ENCODE peak calls at places on chromosomes 2 and 18, in nine cellular contexts. S, K, I, U, R, M, E, O and N are unnamed samples.

GRCh38 chr2:199335502-199335901 is 122.2 kb downstream of the SATB2 start:
- DNase-seq in S (no peak), K (no peak), I (no peak), U (no peak), R (no peak), M (no peak), E (no peak), O (no peak), N (no peak)

GRCh38 chr18:33369711-33370449 is 70.6 kb downstream of the CCDC178 start:
- DNase-seq in S (no peak), K (no peak), I (peak), U (no peak), R (no peak), M (no peak), E (no peak), O (no peak), N (no peak)

GRCh38 chr2:23386422-23387220 is 1.6 kb downstream of the KLHL29 start:
- DNase-seq in S (no peak), K (no peak), I (peak), U (no peak), R (peak), M (peak), E (peak), O (no peak), N (no peak)

GRCh38 chr2:204150695-204151240 is 214.2 kb downstream of the ICOS start:
- DNase-seq in S (no peak), K (no peak), I (no peak), U (no peak), R (no peak), M (no peak), E (no peak), O (no peak), N (no peak)

GRCh38 chr2:86441789-86442641 is 844 bp downstream of the KDM3A start:
- DNase-seq in S (peak), K (peak), I (peak), U (no peak), R (peak), M (peak), E (peak), O (no peak), N (peak)

GRCh38 chr2:159054032-159054334 is 85.5 kb downstream of the TANC1 start:
- DNase-seq in S (no peak), K (no peak), I (no peak), U (no peak), R (no peak), M (no peak), E (no peak), O (no peak), N (no peak)

GRCh38 chr2:17298453-17298852 is 219.8 kb downstream of the RAD51AP2 start:
- DNase-seq in S (no peak), K (no peak), I (no peak), U (no peak), R (no peak), M (no peak), E (no peak), O (no peak), N (no peak)

GRCh38 chr2:69082430-69082997 is 69.5 kb downstream of the ANTXR1 start:
- DNase-seq in S (no peak), K (peak), I (peak), U (no peak), R (peak), M (no peak), E (peak), O (peak), N (peak)

GRCh38 chr2:134783912-134784311 is 54.5 kb upstream of the ACMSD start:
- DNase-seq in S (no peak), K (no peak), I (no peak), U (no peak), R (no peak), M (no peak), E (no peak), O (no peak), N (no peak)

GRCh38 chr2:162021659-162022058 is 52.4 kb downstream of the DPP4 start:
- DNase-seq in S (no peak), K (no peak), I (no peak), U (no peak), R (no peak), M (no peak), E (no peak), O (no peak), N (no peak)

GRCh38 chr2:227326783-227327182 is 1.7 kb downstream of the MFF start:
- DNase-seq in S (no peak), K (no peak), I (no peak), U (no peak), R (no peak), M (no peak), E (peak), O (no peak), N (no peak)

GRCh38 chr2:120771556-120772208 is 36.0 kb downstream of the GLI2 start:
- DNase-seq in S (no peak), K (peak), I (peak), U (no peak), R (peak), M (peak), E (peak), O (peak), N (peak)

GRCh38 chr2:143026411-143027054 is 102.7 kb upstream of the ARHGAP15 start:
- DNase-seq in S (peak), K (no peak), I (no peak), U (no peak), R (no peak), M (peak), E (no peak), O (no peak), N (no peak)

GRCh38 chr2:85437488-85438290 is 19.2 kb downstream of the SH2D6 start:
- DNase-seq in S (peak), K (peak), I (peak), U (no peak), R (peak), M (peak), E (peak), O (peak), N (peak)